ENCODE peak calls at places on chromosomes 12 and 14, in eight cellular contexts. One of them, this sample, is unnamed.

GRCh38 chr14:90630407-90630806 is 185.8 kb downstream of the TTC7B start:
- DNase-seq in NT2/D1: no peak
- DNase-seq in GM23248: no peak
- DNase-seq in keratinocyte: no peak
- DNase-seq in mammary epithelial cell: no peak
- DNase-seq in fibroblast of lung: no peak
- DNase-seq in colonic mucosa: no peak
- DNase-seq in PC-3: no peak
- DNase-seq in this sample: no peak

GRCh38 chr12:27015730-27016076 is 1.5 kb upstream of the TM7SF3 start:
- DNase-seq in NT2/D1: no peak
- DNase-seq in GM23248: peak; percentile 69
- DNase-seq in keratinocyte: no peak
- DNase-seq in mammary epithelial cell: peak; percentile 35
- DNase-seq in fibroblast of lung: peak; percentile 73
- DNase-seq in colonic mucosa: no peak
- DNase-seq in PC-3: peak; percentile 76
- DNase-seq in this sample: peak; percentile 84

GRCh38 chr12:56158926-56159461 is 835 bp downstream of the MYL6 start:
- DNase-seq in NT2/D1: peak; percentile 47
- DNase-seq in GM23248: peak; percentile 69
- DNase-seq in keratinocyte: no peak
- DNase-seq in mammary epithelial cell: peak; percentile 55
- DNase-seq in fibroblast of lung: peak; percentile 89
- DNase-seq in colonic mucosa: peak; percentile 92
- DNase-seq in PC-3: peak; percentile 67
- DNase-seq in this sample: peak; percentile 61

GRCh38 chr14:74786916-74787315 is 23.8 kb downstream of the YLPM1 start:
- DNase-seq in NT2/D1: no peak
- DNase-seq in GM23248: peak; percentile 19
- DNase-seq in keratinocyte: no peak
- DNase-seq in mammary epithelial cell: no peak
- DNase-seq in fibroblast of lung: no peak
- DNase-seq in colonic mucosa: no peak
- DNase-seq in PC-3: no peak
- DNase-seq in this sample: no peak

GRCh38 chr12:116879509-116880212 is 1.6 kb downstream of the HRK start:
- DNase-seq in NT2/D1: no peak
- DNase-seq in GM23248: peak; percentile 12
- DNase-seq in keratinocyte: no peak
- DNase-seq in mammary epithelial cell: no peak
- DNase-seq in fibroblast of lung: peak; percentile 9
- DNase-seq in colonic mucosa: no peak
- DNase-seq in PC-3: no peak
- DNase-seq in this sample: no peak

GRCh38 chr12:3200779-3201738 is 123.9 kb downstream of the TSPAN9 start:
- DNase-seq in NT2/D1: no peak
- DNase-seq in GM23248: no peak
- DNase-seq in keratinocyte: no peak
- DNase-seq in mammary epithelial cell: no peak
- DNase-seq in fibroblast of lung: peak; percentile 9
- DNase-seq in colonic mucosa: no peak
- DNase-seq in PC-3: peak; percentile 8
- DNase-seq in this sample: no peak

GRCh38 chr12:52804029-52804428 is 8.1 kb upstream of the KRT3 start:
- DNase-seq in NT2/D1: no peak
- DNase-seq in GM23248: no peak
- DNase-seq in keratinocyte: no peak
- DNase-seq in mammary epithelial cell: no peak
- DNase-seq in fibroblast of lung: no peak
- DNase-seq in colonic mucosa: no peak
- DNase-seq in PC-3: no peak
- DNase-seq in this sample: no peak

GRCh38 chr12:4483885-4484823 is 38.5 kb upstream of the FGF6 start:
- DNase-seq in NT2/D1: no peak
- DNase-seq in GM23248: no peak
- DNase-seq in keratinocyte: peak; percentile 25
- DNase-seq in mammary epithelial cell: peak; percentile 87
- DNase-seq in fibroblast of lung: no peak
- DNase-seq in colonic mucosa: no peak
- DNase-seq in PC-3: peak; percentile 62
- DNase-seq in this sample: no peak

GRCh38 chr14:20802341-20803084 is at the start of gene RNASE1:
- DNase-seq in NT2/D1: no peak
- DNase-seq in GM23248: peak; percentile 5
- DNase-seq in keratinocyte: no peak
- DNase-seq in mammary epithelial cell: no peak
- DNase-seq in fibroblast of lung: no peak
- DNase-seq in colonic mucosa: peak; percentile 87
- DNase-seq in PC-3: peak; percentile 52
- DNase-seq in this sample: no peak

GRCh38 chr14:80679273-80679672 is 262.3 kb downstream of the CEP128 start:
- DNase-seq in NT2/D1: no peak
- DNase-seq in GM23248: no peak
- DNase-seq in keratinocyte: no peak
- DNase-seq in mammary epithelial cell: no peak
- DNase-seq in fibroblast of lung: no peak
- DNase-seq in colonic mucosa: no peak
- DNase-seq in PC-3: no peak
- DNase-seq in this sample: no peak

GRCh38 chr12:85301054-85301453 is 21.0 kb downstream of the ALX1 start:
- DNase-seq in NT2/D1: no peak
- DNase-seq in GM23248: no peak
- DNase-seq in keratinocyte: no peak
- DNase-seq in mammary epithelial cell: no peak
- DNase-seq in fibroblast of lung: no peak
- DNase-seq in colonic mucosa: no peak
- DNase-seq in PC-3: no peak
- DNase-seq in this sample: no peak

GRCh38 chr12:51381226-51382079 is 9.8 kb downstream of the GALNT6 start:
- DNase-seq in NT2/D1: no peak
- DNase-seq in GM23248: peak; percentile 60
- DNase-seq in keratinocyte: no peak
- DNase-seq in mammary epithelial cell: no peak
- DNase-seq in fibroblast of lung: peak; percentile 61
- DNase-seq in colonic mucosa: no peak
- DNase-seq in PC-3: no peak
- DNase-seq in this sample: peak; percentile 54

GRCh38 chr12:53700567-53700966 is 24.7 kb upstream of the ATP5MC2 start:
- DNase-seq in NT2/D1: no peak
- DNase-seq in GM23248: peak; percentile 22
- DNase-seq in keratinocyte: no peak
- DNase-seq in mammary epithelial cell: no peak
- DNase-seq in fibroblast of lung: no peak
- DNase-seq in colonic mucosa: no peak
- DNase-seq in PC-3: peak; percentile 7
- DNase-seq in this sample: no peak

GRCh38 chr12:57883700-57884099 is 37.2 kb upstream of the CTDSP2 start:
- DNase-seq in NT2/D1: no peak
- DNase-seq in GM23248: no peak
- DNase-seq in keratinocyte: no peak
- DNase-seq in mammary epithelial cell: no peak
- DNase-seq in fibroblast of lung: no peak
- DNase-seq in colonic mucosa: no peak
- DNase-seq in PC-3: no peak
- DNase-seq in this sample: no peak

GRCh38 chr12:57192920-57193319 is 23.7 kb upstream of the NXPH4 start:
- DNase-seq in NT2/D1: no peak
- DNase-seq in GM23248: no peak
- DNase-seq in keratinocyte: no peak
- DNase-seq in mammary epithelial cell: no peak
- DNase-seq in fibroblast of lung: no peak
- DNase-seq in colonic mucosa: no peak
- DNase-seq in PC-3: no peak
- DNase-seq in this sample: no peak

GRCh38 chr12:106123551-106123991 is 15.2 kb downstream of the NUAK1 start:
- DNase-seq in NT2/D1: no peak
- DNase-seq in GM23248: peak; percentile 58
- DNase-seq in keratinocyte: no peak
- DNase-seq in mammary epithelial cell: no peak
- DNase-seq in fibroblast of lung: peak; percentile 42
- DNase-seq in colonic mucosa: no peak
- DNase-seq in PC-3: peak; percentile 55
- DNase-seq in this sample: no peak

GRCh38 chr12:62435337-62436163 is 31.1 kb upstream of the MON2 start:
- DNase-seq in NT2/D1: peak; percentile 77
- DNase-seq in GM23248: peak; percentile 81
- DNase-seq in keratinocyte: no peak
- DNase-seq in mammary epithelial cell: peak; percentile 40
- DNase-seq in fibroblast of lung: peak; percentile 74
- DNase-seq in colonic mucosa: peak; percentile 50
- DNase-seq in PC-3: peak; percentile 77
- DNase-seq in this sample: peak; percentile 77

GRCh38 chr12:26744697-26745440 is 88.1 kb downstream of the ITPR2 start:
- DNase-seq in NT2/D1: no peak
- DNase-seq in GM23248: no peak
- DNase-seq in keratinocyte: no peak
- DNase-seq in mammary epithelial cell: no peak
- DNase-seq in fibroblast of lung: no peak
- DNase-seq in colonic mucosa: no peak
- DNase-seq in PC-3: no peak
- DNase-seq in this sample: no peak

GRCh38 chr12:83224012-83224411 is 537.3 kb downstream of the TMTC2 start:
- DNase-seq in NT2/D1: no peak
- DNase-seq in GM23248: no peak
- DNase-seq in keratinocyte: no peak
- DNase-seq in mammary epithelial cell: no peak
- DNase-seq in fibroblast of lung: no peak
- DNase-seq in colonic mucosa: no peak
- DNase-seq in PC-3: no peak
- DNase-seq in this sample: no peak

GRCh38 chr12:124772467-124773170 is 91.0 kb downstream of the SCARB1 start:
- DNase-seq in NT2/D1: no peak
- DNase-seq in GM23248: peak; percentile 24
- DNase-seq in keratinocyte: no peak
- DNase-seq in mammary epithelial cell: no peak
- DNase-seq in fibroblast of lung: no peak
- DNase-seq in colonic mucosa: no peak
- DNase-seq in PC-3: peak; percentile 29
- DNase-seq in this sample: no peak

GRCh38 chr12:101832030-101832429 is 1.3 kb upstream of the GNPTAB start:
- DNase-seq in NT2/D1: no peak
- DNase-seq in GM23248: no peak
- DNase-seq in keratinocyte: no peak
- DNase-seq in mammary epithelial cell: no peak
- DNase-seq in fibroblast of lung: no peak
- DNase-seq in colonic mucosa: no peak
- DNase-seq in PC-3: peak; percentile 33
- DNase-seq in this sample: no peak

GRCh38 chr12:40104461-40105264 is 1.2 kb downstream of the SLC2A13 start:
- DNase-seq in NT2/D1: no peak
- DNase-seq in GM23248: no peak
- DNase-seq in keratinocyte: no peak
- DNase-seq in mammary epithelial cell: peak; percentile 1
- DNase-seq in fibroblast of lung: peak; percentile 7
- DNase-seq in colonic mucosa: peak; percentile 40
- DNase-seq in PC-3: no peak
- DNase-seq in this sample: no peak

GRCh38 chr14:103136388-103137271 is 13.4 kb downstream of the TNFAIP2 start:
- DNase-seq in NT2/D1: no peak
- DNase-seq in GM23248: peak; percentile 86
- DNase-seq in keratinocyte: no peak
- DNase-seq in mammary epithelial cell: peak; percentile 73
- DNase-seq in fibroblast of lung: peak; percentile 49
- DNase-seq in colonic mucosa: no peak
- DNase-seq in PC-3: peak; percentile 84
- DNase-seq in this sample: no peak

GRCh38 chr12:120628919-120629318 is 11.5 kb upstream of the CABP1 start:
- DNase-seq in NT2/D1: no peak
- DNase-seq in GM23248: no peak
- DNase-seq in keratinocyte: no peak
- DNase-seq in mammary epithelial cell: no peak
- DNase-seq in fibroblast of lung: no peak
- DNase-seq in colonic mucosa: peak; percentile 30
- DNase-seq in PC-3: no peak
- DNase-seq in this sample: no peak

GRCh38 chr12:118359541-118359915 is 13.2 kb downstream of the TAOK3 start:
- DNase-seq in NT2/D1: no peak
- DNase-seq in GM23248: no peak
- DNase-seq in keratinocyte: no peak
- DNase-seq in mammary epithelial cell: no peak
- DNase-seq in fibroblast of lung: no peak
- DNase-seq in colonic mucosa: peak; percentile 60
- DNase-seq in PC-3: no peak
- DNase-seq in this sample: peak; percentile 71

GRCh38 chr14:77040995-77041744 is 12.7 kb upstream of the IRF2BPL start:
- DNase-seq in NT2/D1: no peak
- DNase-seq in GM23248: no peak
- DNase-seq in keratinocyte: no peak
- DNase-seq in mammary epithelial cell: no peak
- DNase-seq in fibroblast of lung: no peak
- DNase-seq in colonic mucosa: no peak
- DNase-seq in PC-3: peak; percentile 50
- DNase-seq in this sample: no peak
- H3K9ac ChIP-seq in NT2/D1: no peak overlapping the region
- H3K9ac ChIP-seq in GM23248: peak overlapping the region; percentile 93
- H3K9ac ChIP-seq in keratinocyte: peak overlapping the region; percentile 82
- H3K9ac ChIP-seq in mammary epithelial cell: peak overlapping the region; percentile 49
- H3K9ac ChIP-seq in fibroblast of lung: peak overlapping the region; percentile 29
- H3K9ac ChIP-seq in colonic mucosa: peak overlapping the region; percentile 55
- H3K9ac ChIP-seq in PC-3: peak overlapping the region; percentile 85
- H3K9ac ChIP-seq in this sample: peak overlapping the region; percentile 74

GRCh38 chr12:130478786-130479185 is 141.1 kb downstream of the PIWIL1 start:
- DNase-seq in NT2/D1: no peak
- DNase-seq in GM23248: no peak
- DNase-seq in keratinocyte: no peak
- DNase-seq in mammary epithelial cell: no peak
- DNase-seq in fibroblast of lung: no peak
- DNase-seq in colonic mucosa: no peak
- DNase-seq in PC-3: no peak
- DNase-seq in this sample: no peak
- H3K9ac ChIP-seq in NT2/D1: peak overlapping the region; percentile 27
- H3K9ac ChIP-seq in GM23248: no peak overlapping the region
- H3K9ac ChIP-seq in keratinocyte: no peak overlapping the region
- H3K9ac ChIP-seq in mammary epithelial cell: no peak overlapping the region
- H3K9ac ChIP-seq in fibroblast of lung: no peak overlapping the region
- H3K9ac ChIP-seq in colonic mucosa: no peak overlapping the region
- H3K9ac ChIP-seq in PC-3: no peak overlapping the region
- H3K9ac ChIP-seq in this sample: no peak overlapping the region

GRCh38 chr14:86781111-86781510 is 1211.9 kb downstream of the GALC start:
- DNase-seq in NT2/D1: no peak
- DNase-seq in GM23248: no peak
- DNase-seq in keratinocyte: no peak
- DNase-seq in mammary epithelial cell: no peak
- DNase-seq in fibroblast of lung: no peak
- DNase-seq in colonic mucosa: no peak
- DNase-seq in PC-3: peak; percentile 8
- DNase-seq in this sample: no peak
- H3K9ac ChIP-seq in NT2/D1: no peak overlapping the region
- H3K9ac ChIP-seq in GM23248: no peak overlapping the region
- H3K9ac ChIP-seq in keratinocyte: no peak overlapping the region
- H3K9ac ChIP-seq in mammary epithelial cell: no peak overlapping the region
- H3K9ac ChIP-seq in fibroblast of lung: no peak overlapping the region
- H3K9ac ChIP-seq in colonic mucosa: no peak overlapping the region
- H3K9ac ChIP-seq in PC-3: no peak overlapping the region
- H3K9ac ChIP-seq in this sample: no peak overlapping the region

DNA sequence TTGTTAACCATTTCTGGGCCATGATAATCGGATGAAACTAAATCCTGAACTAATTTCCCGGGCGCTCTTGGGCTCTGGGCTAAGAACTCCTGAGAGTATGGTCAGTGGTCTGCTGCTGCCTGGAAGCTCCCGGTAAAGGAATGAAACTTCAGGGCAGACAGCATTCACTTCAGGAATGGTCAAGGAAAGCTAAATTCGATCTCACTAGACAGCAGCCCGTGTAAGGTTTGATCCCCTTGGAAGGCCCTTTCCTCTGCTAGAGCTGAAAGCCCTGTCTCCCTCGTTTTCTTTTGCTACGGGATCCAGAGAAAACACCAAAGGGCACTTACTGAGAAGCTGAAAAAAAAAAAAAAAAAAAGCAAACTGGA is 683 bp downstream of the ASB8 start:
- DNase-seq in NT2/D1: no peak
- DNase-seq in GM23248: no peak
- DNase-seq in keratinocyte: no peak
- DNase-seq in mammary epithelial cell: no peak
- DNase-seq in fibroblast of lung: no peak
- DNase-seq in colonic mucosa: no peak
- DNase-seq in PC-3: no peak
- DNase-seq in this sample: no peak
- H3K9ac ChIP-seq in NT2/D1: peak overlapping the region; percentile 83
- H3K9ac ChIP-seq in GM23248: peak overlapping the region; percentile 85
- H3K9ac ChIP-seq in keratinocyte: peak overlapping the region; percentile 84
- H3K9ac ChIP-seq in mammary epithelial cell: peak overlapping the region; percentile 59
- H3K9ac ChIP-seq in fibroblast of lung: peak overlapping the region; percentile 52
- H3K9ac ChIP-seq in colonic mucosa: peak overlapping the region; percentile 89
- H3K9ac ChIP-seq in PC-3: peak overlapping the region; percentile 78
- H3K9ac ChIP-seq in this sample: peak overlapping the region; percentile 86

This sample was measured in Karpas-422.